ENCODE peak calls at places on chromosomes 4 and X, in five cellular contexts. One of them, this sample, is unnamed.

GRCh38 chrX:108001218-108001814 is 19.1 kb upstream of the TEX13B start:
- DNase-seq in astrocyte of the spinal cord: peak
- DNase-seq in GM13976: no peak
- DNase-seq in neural crest cell: no peak
- DNase-seq in cardiac muscle cell: peak
- DNase-seq in this sample: no peak

GRCh38 chrX:107629533-107629909 is 1.2 kb downstream of the PRPS1 start:
- DNase-seq in neural crest cell: no peak
- DNase-seq in astrocyte of the spinal cord: peak
- DNase-seq in GM13976: no peak
- DNase-seq in cardiac muscle cell: peak
- DNase-seq in this sample: no peak

GRCh38 chr4:92262371-92262770 is 41.4 kb upstream of the GRID2 start:
- DNase-seq in GM13976: no peak
- DNase-seq in astrocyte of the spinal cord: no peak
- DNase-seq in neural crest cell: no peak
- DNase-seq in cardiac muscle cell: no peak
- DNase-seq in this sample: no peak

GRCh38 chr4:53161475-53162423 is 204.1 kb downstream of the SCFD2 start:
- DNase-seq in astrocyte of the spinal cord: no peak
- DNase-seq in cardiac muscle cell: no peak
- DNase-seq in GM13976: no peak
- DNase-seq in neural crest cell: no peak
- DNase-seq in this sample: no peak

GRCh38 chr4:7428261-7429068 is 6.3 kb downstream of the PSAPL1 start:
- DNase-seq in GM13976: no peak
- DNase-seq in astrocyte of the spinal cord: no peak
- DNase-seq in cardiac muscle cell: peak
- DNase-seq in neural crest cell: no peak
- DNase-seq in this sample: no peak

GRCh38 chrX:119118780-119119395 is 8.7 kb downstream of the KIAA1210 start:
- DNase-seq in astrocyte of the spinal cord: peak
- DNase-seq in cardiac muscle cell: peak
- DNase-seq in neural crest cell: peak
- DNase-seq in GM13976: peak
- DNase-seq in this sample: peak

GRCh38 chrX:47030339-47030738 is 47.9 kb upstream of the RGN start:
- DNase-seq in GM13976: peak
- DNase-seq in cardiac muscle cell: peak
- DNase-seq in neural crest cell: peak
- DNase-seq in astrocyte of the spinal cord: peak
- DNase-seq in this sample: peak

GRCh38 chr4:15035152-15035551 is 32.9 kb downstream of the CPEB2 start:
- DNase-seq in GM13976: no peak
- DNase-seq in neural crest cell: no peak
- DNase-seq in astrocyte of the spinal cord: peak
- DNase-seq in cardiac muscle cell: no peak
- DNase-seq in this sample: no peak

GRCh38 chr4:1871471-1872021 is 353 bp downstream of the NSD2 start:
- DNase-seq in astrocyte of the spinal cord: no peak
- DNase-seq in GM13976: peak
- DNase-seq in neural crest cell: peak
- DNase-seq in cardiac muscle cell: no peak
- DNase-seq in this sample: peak

GRCh38 chrX:150548251-150548650 is 20.2 kb upstream of the MTM1 start:
- DNase-seq in astrocyte of the spinal cord: no peak
- DNase-seq in neural crest cell: no peak
- DNase-seq in cardiac muscle cell: no peak
- DNase-seq in GM13976: no peak
- DNase-seq in this sample: no peak

GRCh38 chrX:15465896-15466651 is 27.1 kb downstream of the PIR start:
- DNase-seq in cardiac muscle cell: peak
- DNase-seq in GM13976: no peak
- DNase-seq in astrocyte of the spinal cord: no peak
- DNase-seq in neural crest cell: no peak
- DNase-seq in this sample: no peak

GRCh38 chr4:88158360-88159136 is at the start of gene ABCG2:
- DNase-seq in cardiac muscle cell: peak
- DNase-seq in neural crest cell: peak
- DNase-seq in astrocyte of the spinal cord: peak
- DNase-seq in GM13976: peak
- DNase-seq in this sample: peak

GRCh38 chr4:66575024-66575696 is 904.9 kb upstream of the EPHA5 start:
- DNase-seq in cardiac muscle cell: no peak
- DNase-seq in neural crest cell: no peak
- DNase-seq in GM13976: no peak
- DNase-seq in astrocyte of the spinal cord: peak
- DNase-seq in this sample: no peak

GRCh38 chrX:8738588-8739189 is 6.8 kb upstream of the ANOS1 start:
- DNase-seq in GM13976: peak
- DNase-seq in cardiac muscle cell: peak
- DNase-seq in neural crest cell: peak
- DNase-seq in astrocyte of the spinal cord: peak
- DNase-seq in this sample: no peak

GRCh38 chrX:145910017-145910416 is 92.4 kb downstream of the SLITRK2 start:
- DNase-seq in neural crest cell: no peak
- DNase-seq in GM13976: no peak
- DNase-seq in astrocyte of the spinal cord: no peak
- DNase-seq in cardiac muscle cell: no peak
- DNase-seq in this sample: no peak

GRCh38 chrX:38055170-38055847 is 49.0 kb downstream of the SYTL5 start:
- DNase-seq in neural crest cell: no peak
- DNase-seq in GM13976: no peak
- DNase-seq in astrocyte of the spinal cord: peak
- DNase-seq in cardiac muscle cell: no peak
- DNase-seq in this sample: no peak

GRCh38 chrX:141402897-141403610 is 160.7 kb upstream of the SPANXC start:
- DNase-seq in astrocyte of the spinal cord: no peak
- DNase-seq in cardiac muscle cell: no peak
- DNase-seq in neural crest cell: no peak
- DNase-seq in GM13976: no peak
- DNase-seq in this sample: no peak

DNA sequence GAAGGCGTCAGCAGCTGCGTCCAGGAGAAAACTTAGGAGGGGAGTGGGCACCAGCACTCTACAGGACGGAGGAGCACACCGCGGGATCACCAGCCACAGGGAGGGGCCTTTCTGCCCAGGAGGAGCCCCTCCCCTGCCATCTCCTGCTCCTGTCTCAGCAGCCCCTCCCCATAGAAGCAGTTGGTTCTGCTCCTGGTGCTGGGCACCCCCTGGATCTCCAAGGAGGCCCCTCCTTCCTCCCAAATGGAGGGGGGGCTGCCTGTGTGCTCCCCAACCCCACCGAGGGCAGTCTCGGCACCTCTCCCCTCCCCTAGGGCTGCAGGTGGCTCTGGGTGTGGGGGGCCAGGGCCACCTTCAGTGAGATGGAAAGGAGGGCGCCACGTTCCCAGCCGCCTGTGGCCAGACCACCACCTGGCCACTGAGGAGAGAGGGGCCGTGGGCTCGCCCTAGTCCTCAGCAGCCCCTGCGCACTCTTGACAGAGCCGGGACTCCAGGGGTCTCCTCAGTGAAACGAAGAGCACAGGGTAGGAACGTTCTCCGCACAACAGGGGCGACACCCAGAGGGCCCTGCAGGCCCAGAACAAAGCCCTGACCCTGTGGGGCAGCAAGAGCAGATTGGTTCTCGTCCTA is 37.8 kb downstream of the CPLX1 start:
- DNase-seq in astrocyte of the spinal cord: no peak
- DNase-seq in cardiac muscle cell: no peak
- DNase-seq in neural crest cell: no peak
- DNase-seq in GM13976: no peak
- DNase-seq in this sample: no peak
- TF ChIP-seq CTCF in astrocyte of the spinal cord: no peak
- TF ChIP-seq CTCF in cardiac muscle cell: no peak
- TF ChIP-seq CTCF in neural crest cell: no peak
- TF ChIP-seq CTCF in GM13976: no peak
- TF ChIP-seq CTCF in this sample: no peak

GRCh38 chr4:76990288-76991080 is 40.9 kb downstream of the SEPTIN11 start:
- DNase-seq in cardiac muscle cell: no peak
- DNase-seq in neural crest cell: no peak
- DNase-seq in GM13976: no peak
- DNase-seq in astrocyte of the spinal cord: peak
- DNase-seq in this sample: no peak
- TF ChIP-seq CTCF in cardiac muscle cell: peak
- TF ChIP-seq CTCF in neural crest cell: no peak
- TF ChIP-seq CTCF in GM13976: no peak
- TF ChIP-seq CTCF in astrocyte of the spinal cord: peak
- TF ChIP-seq CTCF in this sample: no peak

GRCh38 chr4:154549894-154550790 is at the start of gene PLRG1:
- DNase-seq in neural crest cell: peak
- DNase-seq in astrocyte of the spinal cord: peak
- DNase-seq in cardiac muscle cell: peak
- DNase-seq in GM13976: peak
- DNase-seq in this sample: peak

GRCh38 chr4:154551872-154552686 is 1.9 kb upstream of the PLRG1 start:
- DNase-seq in astrocyte of the spinal cord: peak
- DNase-seq in cardiac muscle cell: peak
- DNase-seq in neural crest cell: peak
- DNase-seq in GM13976: peak
- DNase-seq in this sample: peak
- TF ChIP-seq CTCF in astrocyte of the spinal cord: peak
- TF ChIP-seq CTCF in cardiac muscle cell: peak
- TF ChIP-seq CTCF in neural crest cell: peak
- TF ChIP-seq CTCF in GM13976: peak
- TF ChIP-seq CTCF in this sample: peak

DNA sequence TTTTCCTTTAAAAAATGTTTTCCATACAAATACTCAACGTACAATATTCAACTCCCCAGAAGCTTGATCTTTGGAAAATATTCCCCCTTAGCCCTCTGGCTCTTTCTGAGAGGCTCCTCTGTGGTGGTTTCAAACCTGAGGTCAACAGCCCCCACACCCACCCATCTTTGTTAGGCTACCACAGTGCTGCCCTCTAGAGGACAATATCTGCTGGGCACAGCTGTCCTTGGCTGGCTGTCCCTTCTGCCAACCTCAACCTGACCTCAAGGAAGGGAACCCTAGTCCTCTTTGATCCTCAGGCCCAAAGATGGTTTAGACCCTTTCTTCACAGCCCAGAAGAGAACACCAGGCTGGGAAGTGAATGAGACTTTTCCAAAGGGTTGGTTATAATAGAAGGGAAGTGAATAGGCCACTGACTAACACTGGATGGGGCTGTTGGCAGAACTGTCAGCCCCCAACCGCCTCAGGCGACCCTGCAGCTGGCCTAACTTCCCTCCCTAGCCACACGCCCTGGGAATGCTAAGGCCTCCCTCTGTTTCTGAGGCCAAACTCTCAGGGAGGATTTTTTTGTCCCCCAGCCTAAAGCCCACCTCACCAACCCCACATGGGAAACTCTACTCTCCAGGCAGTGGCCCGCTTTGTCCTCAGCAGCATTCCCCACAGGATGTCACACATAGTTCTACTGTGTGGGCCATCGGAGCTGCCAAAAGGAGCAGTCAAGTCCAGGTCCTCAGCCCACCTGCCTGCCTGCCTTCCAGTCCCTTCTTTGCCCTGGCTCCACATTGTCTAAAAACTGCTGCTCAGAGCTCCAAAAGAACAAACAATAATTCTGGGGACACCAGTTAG is 34.3 kb downstream of the NYX start:
- DNase-seq in astrocyte of the spinal cord: no peak
- DNase-seq in neural crest cell: no peak
- DNase-seq in cardiac muscle cell: no peak
- DNase-seq in GM13976: peak
- DNase-seq in this sample: peak
- TF ChIP-seq CTCF in astrocyte of the spinal cord: peak
- TF ChIP-seq CTCF in neural crest cell: peak
- TF ChIP-seq CTCF in cardiac muscle cell: peak
- TF ChIP-seq CTCF in GM13976: peak
- TF ChIP-seq CTCF in this sample: peak

GRCh38 chr4:74904509-74904908 is 28.4 kb upstream of the PARM1 start:
- DNase-seq in astrocyte of the spinal cord: no peak
- DNase-seq in GM13976: no peak
- DNase-seq in cardiac muscle cell: no peak
- DNase-seq in neural crest cell: no peak
- DNase-seq in this sample: no peak
- TF ChIP-seq CTCF in astrocyte of the spinal cord: no peak
- TF ChIP-seq CTCF in GM13976: no peak
- TF ChIP-seq CTCF in cardiac muscle cell: no peak
- TF ChIP-seq CTCF in neural crest cell: no peak
- TF ChIP-seq CTCF in this sample: no peak

This sample was measured in GM10248.